ENCODE peak calls at places on chromosomes 11 and 22, in six cellular contexts. D is endodermal cell, A is esophagus muscularis mucosa, M is sigmoid colon, X is mammary epithelial cell, P is SJCRH30. Q is an unnamed sample.

GRCh38 chr11:62707277-62707771 is at the start of the genes BSCL2 and GNG3:
- DNase-seq in D (peak; percentile 99), A (no peak), M (no peak), X (no peak), P (peak; percentile 57), Q (peak; percentile 65)

GRCh38 chr11:367956-368413 is 1.3 kb upstream of the B4GALNT4 start:
- DNase-seq in D (no peak), A (no peak), M (no peak), X (no peak), P (no peak), Q (no peak)

GRCh38 chr22:44638966-44639739 is 62.9 kb upstream of the PRR5 start:
- DNase-seq in D (no peak), A (peak; percentile 87), M (peak; percentile 69), X (no peak), P (no peak), Q (peak; percentile 46)

GRCh38 chr11:69369945-69370344 is 76.0 kb downstream of the MYEOV start:
- DNase-seq in D (peak; percentile 8), A (peak; percentile 37), M (no peak), X (no peak), P (no peak), Q (peak; percentile 47)

GRCh38 chr11:1826552-1827094 is 8.2 kb upstream of the SYT8 start:
- DNase-seq in D (peak; percentile 70), A (no peak), M (peak; percentile 64), X (peak; percentile 74), P (peak; percentile 87), Q (peak; percentile 47)

GRCh38 chr11:26287067-26287518 is 44.8 kb upstream of the ANO3 start:
- DNase-seq in D (no peak), A (no peak), M (no peak), X (peak; percentile 1), P (no peak), Q (no peak)

GRCh38 chr22:22787805-22788459 is 99.7 kb upstream of the IGLL5 start:
- DNase-seq in D (peak; percentile 90), A (peak; percentile 31), M (no peak), X (peak; percentile 12), P (peak; percentile 83), Q (peak; percentile 77)

GRCh38 chr22:30266445-30267381 is at the start of gene OSM:
- DNase-seq in D (no peak), A (no peak), M (peak; percentile 82), X (no peak), P (no peak), Q (no peak)

GRCh38 chr11:86291466-86292262 is 10.4 kb upstream of the HIKESHI start:
- DNase-seq in D (peak; percentile 83), A (no peak), M (no peak), X (peak; percentile 70), P (peak; percentile 85), Q (peak; percentile 29)

GRCh38 chr11:1389932-1390587 is at the start of gene BRSK2:
- DNase-seq in D (peak; percentile 69), A (no peak), M (no peak), X (no peak), P (no peak), Q (peak; percentile 3)

GRCh38 chr11:133946541-133947297 is 10.0 kb downstream of the IGSF9B start:
- DNase-seq in D (peak; percentile 63), A (no peak), M (no peak), X (no peak), P (no peak), Q (peak; percentile 90)

GRCh38 chr11:19723572-19724342 is 11.1 kb downstream of the NAV2 start:
- DNase-seq in D (no peak), A (no peak), M (peak; percentile 84), X (peak; percentile 65), P (peak; percentile 92), Q (no peak)

GRCh38 chr22:42188808-42189447 is 58.3 kb upstream of the CYP2D6 start:
- DNase-seq in D (peak; percentile 70), A (no peak), M (no peak), X (peak; percentile 58), P (no peak), Q (no peak)

GRCh38 chr11:111329306-111330204 is 31.2 kb downstream of the POU2AF3 start:
- DNase-seq in D (no peak), A (no peak), M (peak; percentile 81), X (no peak), P (no peak), Q (no peak)

GRCh38 chr22:41274856-41275255 is 11.1 kb downstream of the RANGAP1 start:
- DNase-seq in D (no peak), A (no peak), M (no peak), X (no peak), P (no peak), Q (no peak)

GRCh38 chr11:86202013-86202336 is 42.6 kb upstream of the EED start:
- DNase-seq in D (no peak), A (no peak), M (no peak), X (no peak), P (no peak), Q (no peak)

GRCh38 chr11:37411289-37411688 is 813.3 kb upstream of the RAG2 start:
- DNase-seq in D (no peak), A (no peak), M (no peak), X (peak; percentile 75), P (no peak), Q (no peak)

DNA sequence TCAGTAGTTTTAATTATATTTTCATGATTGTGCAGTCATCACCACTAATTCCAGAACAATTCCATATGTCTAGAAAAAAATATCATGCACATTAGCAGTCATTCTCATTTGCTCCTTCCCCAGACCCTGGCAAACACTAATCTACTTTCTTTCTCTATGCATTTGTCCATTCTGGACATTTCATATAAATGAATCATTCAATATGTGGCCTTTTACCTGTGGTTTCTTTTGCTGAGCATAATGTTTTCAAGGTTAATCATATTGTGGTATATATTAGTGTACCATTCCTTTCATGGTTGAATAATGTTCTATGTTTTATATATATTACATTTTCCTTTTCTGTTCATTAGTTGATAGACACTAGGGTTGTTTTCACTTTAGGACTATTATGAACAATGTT is 811.1 kb upstream of the RAG2 start:
- DNase-seq in D (no peak), A (no peak), M (no peak), X (peak; percentile 75), P (no peak), Q (no peak)
- H3K9me3 ChIP-seq in D (no peaks in the 10 kb centered on the region), A (no peaks in the 10 kb centered on the region), M (peaks cover 2% of the 10 kb centered on the region), X (no peaks in the 10 kb centered on the region), P (no peaks in the 10 kb centered on the region), Q (peaks cover 3% of the 10 kb centered on the region)

DNA sequence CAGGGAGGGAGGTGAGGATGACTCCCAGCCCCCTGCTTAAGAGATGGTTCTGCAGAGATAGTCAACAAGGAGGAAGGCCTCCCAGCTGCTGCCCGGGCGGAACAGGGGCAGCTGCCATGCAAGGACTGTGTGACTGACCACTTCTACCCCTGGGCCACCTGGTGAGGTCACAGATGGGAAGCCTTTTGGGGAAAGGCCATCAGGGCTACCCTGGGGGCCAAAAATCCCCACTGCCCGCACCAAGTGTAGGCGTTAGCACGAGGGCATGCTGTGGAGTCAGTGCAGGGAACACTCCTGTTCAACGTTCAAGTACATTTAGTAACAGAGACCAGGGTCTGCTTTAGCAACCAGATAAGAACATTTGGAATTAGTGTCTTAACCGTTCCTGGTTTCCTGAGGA is 372.9 kb downstream of the BRD1 start:
- DNase-seq in D (no peak), A (no peak), M (no peak), X (no peak), P (no peak), Q (no peak)
- H3K9me3 ChIP-seq in D (no peaks in the 10 kb centered on the region), A (no peaks in the 10 kb centered on the region), M (no peaks in the 10 kb centered on the region), X (peaks cover 41% of the 10 kb centered on the region), P (no peaks in the 10 kb centered on the region), Q (no peaks in the 10 kb centered on the region)

GRCh38 chr11:36447947-36448346 is 62.1 kb downstream of the TRAF6 start:
- DNase-seq in D (no peak), A (no peak), M (no peak), X (peak; percentile 67), P (peak; percentile 96), Q (no peak)
- H3K9me3 ChIP-seq in D (no peaks in the 10 kb centered on the region), A (no peaks in the 10 kb centered on the region), M (no peaks in the 10 kb centered on the region), X (no peaks in the 10 kb centered on the region), P (no peaks in the 10 kb centered on the region), Q (no peaks in the 10 kb centered on the region)

GRCh38 chr11:98365185-98365584 is 655.6 kb upstream of the CNTN5 start:
- DNase-seq in D (no peak), A (no peak), M (no peak), X (no peak), P (no peak), Q (no peak)
- H3K9me3 ChIP-seq in D (no peaks in the 10 kb centered on the region), A (no peaks in the 10 kb centered on the region), M (no peaks in the 10 kb centered on the region), X (no peaks in the 10 kb centered on the region), P (no peaks in the 10 kb centered on the region), Q (no peaks in the 10 kb centered on the region)